ENCODE peak calls at places on chromosome 22, in five cellular contexts. One of them, this sample, is unnamed.

GRCh38 chr22:19991645-19992451 is 24.8 kb downstream of the ARVCF start:
- DNase-seq in BJ: no peak
- DNase-seq in hepatocyte: no peak
- DNase-seq in gastrocnemius medialis: no peak
- DNase-seq in lower lobe of right lung: no peak
- DNase-seq in this sample: no peak

GRCh38 chr22:50516891-50517290 is 8.5 kb downstream of the SCO2 start:
- DNase-seq in gastrocnemius medialis: no peak
- DNase-seq in lower lobe of right lung: no peak
- DNase-seq in BJ: no peak
- DNase-seq in hepatocyte: no peak
- DNase-seq in this sample: no peak

GRCh38 chr22:20244744-20245576 is 23.2 kb downstream of the RTN4R start:
- DNase-seq in BJ: no peak
- DNase-seq in hepatocyte: no peak
- DNase-seq in lower lobe of right lung: no peak
- DNase-seq in gastrocnemius medialis: no peak
- DNase-seq in this sample: no peak

GRCh38 chr22:27885977-27886842 is 32.8 kb downstream of the PITPNB start:
- DNase-seq in BJ: no peak
- DNase-seq in gastrocnemius medialis: peak
- DNase-seq in lower lobe of right lung: no peak
- DNase-seq in hepatocyte: peak
- DNase-seq in this sample: no peak

GRCh38 chr22:17228725-17229126 is 9.5 kb upstream of the ADA2 start:
- DNase-seq in BJ: no peak
- DNase-seq in gastrocnemius medialis: no peak
- DNase-seq in lower lobe of right lung: peak
- DNase-seq in hepatocyte: no peak
- DNase-seq in this sample: no peak

GRCh38 chr22:17742528-17742902 is 31.8 kb downstream of the BID start:
- DNase-seq in BJ: no peak
- DNase-seq in gastrocnemius medialis: peak
- DNase-seq in lower lobe of right lung: peak
- DNase-seq in hepatocyte: peak
- DNase-seq in this sample: no peak

GRCh38 chr22:17258015-17258827 is 39.0 kb upstream of the ADA2 start:
- DNase-seq in BJ: no peak
- DNase-seq in gastrocnemius medialis: peak
- DNase-seq in hepatocyte: peak
- DNase-seq in lower lobe of right lung: peak
- DNase-seq in this sample: peak

GRCh38 chr22:30763815-30764686 is 69.4 kb downstream of the OSBP2 start:
- DNase-seq in BJ: peak
- DNase-seq in gastrocnemius medialis: peak
- DNase-seq in hepatocyte: peak
- DNase-seq in lower lobe of right lung: no peak
- DNase-seq in this sample: no peak

GRCh38 chr22:19429950-19430889 is 1.3 kb downstream of the HIRA start:
- DNase-seq in gastrocnemius medialis: no peak
- DNase-seq in BJ: no peak
- DNase-seq in hepatocyte: peak
- DNase-seq in lower lobe of right lung: peak
- DNase-seq in this sample: no peak

GRCh38 chr22:38032681-38033521 is 24.3 kb upstream of the PICK1 start:
- DNase-seq in gastrocnemius medialis: no peak
- DNase-seq in lower lobe of right lung: no peak
- DNase-seq in BJ: peak
- DNase-seq in hepatocyte: peak
- DNase-seq in this sample: no peak

GRCh38 chr22:38172489-38173155 is 9.0 kb downstream of the PLA2G6 start:
- DNase-seq in hepatocyte: no peak
- DNase-seq in gastrocnemius medialis: peak
- DNase-seq in BJ: no peak
- DNase-seq in lower lobe of right lung: peak
- DNase-seq in this sample: no peak

GRCh38 chr22:33519974-33520903 is 400.0 kb downstream of the LARGE1 start:
- DNase-seq in gastrocnemius medialis: no peak
- DNase-seq in lower lobe of right lung: no peak
- DNase-seq in BJ: no peak
- DNase-seq in hepatocyte: no peak
- DNase-seq in this sample: no peak

GRCh38 chr22:17314472-17314871 is 54.8 kb upstream of the CECR2 start:
- DNase-seq in lower lobe of right lung: no peak
- DNase-seq in gastrocnemius medialis: peak
- DNase-seq in BJ: no peak
- DNase-seq in hepatocyte: no peak
- DNase-seq in this sample: peak

GRCh38 chr22:50196256-50196655 is 4.6 kb upstream of the SELENOO start:
- DNase-seq in lower lobe of right lung: no peak
- DNase-seq in BJ: no peak
- DNase-seq in gastrocnemius medialis: no peak
- DNase-seq in hepatocyte: no peak
- DNase-seq in this sample: no peak

GRCh38 chr22:50627452-50627913 is 469 bp downstream of the ARSA start:
- DNase-seq in lower lobe of right lung: no peak
- DNase-seq in gastrocnemius medialis: no peak
- DNase-seq in BJ: no peak
- DNase-seq in hepatocyte: no peak
- DNase-seq in this sample: no peak

GRCh38 chr22:25928038-25928437 is 186.1 kb downstream of the MYO18B start:
- DNase-seq in hepatocyte: no peak
- DNase-seq in lower lobe of right lung: no peak
- DNase-seq in BJ: no peak
- DNase-seq in gastrocnemius medialis: no peak
- DNase-seq in this sample: peak

DNA sequence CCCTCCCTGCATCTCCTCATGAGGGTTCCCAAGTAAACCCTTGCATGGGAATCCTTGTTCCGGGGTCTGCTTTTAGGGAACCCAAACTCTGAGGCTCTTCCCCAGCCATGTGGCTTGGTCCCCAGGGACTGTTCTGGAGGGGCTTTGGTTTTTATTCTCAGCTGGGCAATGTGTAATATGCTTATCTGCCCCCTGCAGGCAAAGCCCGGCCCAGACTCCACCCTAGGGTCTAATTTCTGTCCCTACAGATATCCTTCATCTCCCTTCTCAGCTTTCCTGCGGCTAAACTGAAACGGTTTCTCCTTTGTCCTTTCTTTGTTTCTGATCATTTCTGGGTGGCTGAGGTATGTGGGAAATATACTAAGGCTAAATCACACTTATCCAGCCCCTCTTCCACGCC is 37.1 kb downstream of the TST start:
- DNase-seq in gastrocnemius medialis: no peak
- DNase-seq in lower lobe of right lung: no peak
- DNase-seq in BJ: no peak
- DNase-seq in hepatocyte: no peak
- DNase-seq in this sample: no peak
- TF ChIP-seq CTCF in gastrocnemius medialis: no peak
- TF ChIP-seq CTCF in lower lobe of right lung: no peak
- TF ChIP-seq CTCF in BJ: no peak
- TF ChIP-seq CTCF in hepatocyte: no peak
- TF ChIP-seq CTCF in this sample: no peak

GRCh38 chr22:45553333-45554039 is 50.8 kb downstream of the FBLN1 start:
- DNase-seq in hepatocyte: peak
- DNase-seq in lower lobe of right lung: peak
- DNase-seq in gastrocnemius medialis: peak
- DNase-seq in BJ: peak
- DNase-seq in this sample: peak
- H3K4me3 ChIP-seq in hepatocyte: no peak
- H3K4me3 ChIP-seq in lower lobe of right lung: no peak
- H3K4me3 ChIP-seq in gastrocnemius medialis: no peak
- H3K4me3 ChIP-seq in BJ: no peak
- H3K4me3 ChIP-seq in this sample: no peak

GRCh38 chr22:31836010-31836409 is 82.2 kb downstream of the DEPDC5 start:
- DNase-seq in gastrocnemius medialis: no peak
- DNase-seq in BJ: no peak
- DNase-seq in lower lobe of right lung: no peak
- DNase-seq in hepatocyte: no peak
- DNase-seq in this sample: no peak
- TF ChIP-seq CTCF in gastrocnemius medialis: no peak
- TF ChIP-seq CTCF in BJ: no peak
- TF ChIP-seq CTCF in lower lobe of right lung: no peak
- TF ChIP-seq CTCF in hepatocyte: no peak
- TF ChIP-seq CTCF in this sample: no peak

GRCh38 chr22:43263645-43264514 is 76.9 kb upstream of the TTLL12 start:
- DNase-seq in BJ: no peak
- DNase-seq in lower lobe of right lung: peak
- DNase-seq in hepatocyte: peak
- DNase-seq in gastrocnemius medialis: peak
- DNase-seq in this sample: peak
- H3K4me3 ChIP-seq in BJ: no peak
- H3K4me3 ChIP-seq in lower lobe of right lung: peak
- H3K4me3 ChIP-seq in hepatocyte: no peak
- H3K4me3 ChIP-seq in gastrocnemius medialis: no peak
- H3K4me3 ChIP-seq in this sample: no peak

GRCh38 chr22:39529487-39529851 is 3.1 kb downstream of the RPS19BP1 start:
- DNase-seq in hepatocyte: no peak
- DNase-seq in BJ: no peak
- DNase-seq in lower lobe of right lung: no peak
- DNase-seq in gastrocnemius medialis: no peak
- DNase-seq in this sample: no peak
- TF ChIP-seq CTCF in hepatocyte: no peak
- TF ChIP-seq CTCF in BJ: no peak
- TF ChIP-seq CTCF in lower lobe of right lung: peak
- TF ChIP-seq CTCF in gastrocnemius medialis: no peak
- TF ChIP-seq CTCF in this sample: no peak

GRCh38 chr22:28977050-28977449 is 84.6 kb downstream of the C22orf31 start:
- DNase-seq in hepatocyte: no peak
- DNase-seq in lower lobe of right lung: no peak
- DNase-seq in BJ: no peak
- DNase-seq in gastrocnemius medialis: no peak
- DNase-seq in this sample: no peak
- H3K4me3 ChIP-seq in hepatocyte: no peak
- H3K4me3 ChIP-seq in lower lobe of right lung: peak
- H3K4me3 ChIP-seq in BJ: no peak
- H3K4me3 ChIP-seq in gastrocnemius medialis: peak
- H3K4me3 ChIP-seq in this sample: no peak

DNA sequence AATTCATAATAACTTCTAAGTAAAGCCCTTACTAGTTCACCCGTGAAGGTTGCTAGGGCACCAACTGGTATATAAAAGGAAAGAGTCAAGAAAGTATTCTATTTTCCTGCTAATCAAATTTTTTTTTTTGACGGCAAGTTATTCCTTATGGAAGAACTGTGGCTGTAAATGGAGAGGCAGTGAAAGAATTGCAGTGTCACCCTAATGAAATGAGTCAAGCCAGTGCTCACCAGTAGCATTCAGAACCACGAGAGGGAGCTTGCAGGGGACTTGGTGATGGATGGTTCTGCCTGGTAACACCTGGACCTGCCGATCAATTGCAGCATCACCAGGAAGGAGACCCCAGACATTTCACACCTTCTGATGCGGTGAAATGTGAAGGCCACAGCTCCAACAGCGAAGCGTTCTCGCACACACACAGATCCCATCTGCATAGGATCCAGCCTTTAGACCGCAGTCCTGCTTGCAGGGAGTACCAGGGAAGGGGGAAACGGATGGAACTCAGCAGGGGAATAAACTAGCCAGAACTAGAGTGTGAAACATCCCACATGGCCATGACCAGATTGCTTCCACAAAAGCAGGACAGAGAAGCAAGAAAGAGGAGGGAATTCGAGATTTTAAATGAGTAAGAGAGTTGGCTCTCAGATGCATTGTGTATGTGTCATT is 326.2 kb downstream of the TBC1D22A start:
- DNase-seq in hepatocyte: no peak
- DNase-seq in lower lobe of right lung: no peak
- DNase-seq in BJ: no peak
- DNase-seq in gastrocnemius medialis: no peak
- DNase-seq in this sample: no peak
- TF ChIP-seq CTCF in hepatocyte: no peak
- TF ChIP-seq CTCF in lower lobe of right lung: no peak
- TF ChIP-seq CTCF in BJ: no peak
- TF ChIP-seq CTCF in gastrocnemius medialis: no peak
- TF ChIP-seq CTCF in this sample: no peak

DNA sequence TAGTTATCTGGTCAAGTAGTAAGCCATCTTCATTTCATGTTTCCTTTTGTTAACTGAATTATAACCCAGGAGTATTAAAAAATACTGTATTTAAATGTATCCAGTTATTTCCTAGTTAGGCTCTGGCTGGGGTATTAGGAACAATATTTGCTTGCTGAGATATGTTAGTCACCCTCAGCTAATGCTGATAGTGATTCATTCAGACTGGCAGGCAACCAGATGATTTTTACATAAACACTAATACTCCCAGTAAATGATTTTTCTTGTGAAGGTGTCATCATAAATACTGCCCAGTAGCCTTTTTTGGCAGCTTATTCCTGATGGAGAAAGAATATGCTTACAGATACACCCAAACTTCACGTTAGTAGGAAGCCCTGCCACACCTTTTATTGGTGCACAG is 8.1 kb downstream of the YWHAH start:
- DNase-seq in gastrocnemius medialis: no peak
- DNase-seq in hepatocyte: no peak
- DNase-seq in BJ: peak
- DNase-seq in lower lobe of right lung: no peak
- DNase-seq in this sample: no peak
- H3K4me3 ChIP-seq in gastrocnemius medialis: no peak
- H3K4me3 ChIP-seq in hepatocyte: no peak
- H3K4me3 ChIP-seq in BJ: no peak
- H3K4me3 ChIP-seq in lower lobe of right lung: no peak
- H3K4me3 ChIP-seq in this sample: no peak

GRCh38 chr22:23774922-23775436 is 2.3 kb downstream of the MMP11 start:
- DNase-seq in lower lobe of right lung: no peak
- DNase-seq in gastrocnemius medialis: no peak
- DNase-seq in BJ: no peak
- DNase-seq in hepatocyte: peak
- DNase-seq in this sample: no peak

GRCh38 chr22:23773247-23774113 is 831 bp downstream of the MMP11 start:
- DNase-seq in hepatocyte: peak
- DNase-seq in gastrocnemius medialis: no peak
- DNase-seq in BJ: no peak
- DNase-seq in lower lobe of right lung: no peak
- DNase-seq in this sample: no peak

GRCh38 chr22:23775779-23776375 is 3.2 kb downstream of the MMP11 start:
- DNase-seq in lower lobe of right lung: no peak
- DNase-seq in hepatocyte: peak
- DNase-seq in BJ: no peak
- DNase-seq in gastrocnemius medialis: no peak
- DNase-seq in this sample: no peak

GRCh38 chr22:23772315-23773246 is at the start of gene MMP11:
- DNase-seq in BJ: no peak
- DNase-seq in lower lobe of right lung: peak
- DNase-seq in hepatocyte: peak
- DNase-seq in gastrocnemius medialis: no peak
- DNase-seq in this sample: no peak

GRCh38 chr22:23774114-23774921 is 1.7 kb downstream of the MMP11 start:
- DNase-seq in gastrocnemius medialis: no peak
- DNase-seq in BJ: no peak
- DNase-seq in lower lobe of right lung: no peak
- DNase-seq in hepatocyte: peak
- DNase-seq in this sample: no peak
- TF ChIP-seq CTCF in gastrocnemius medialis: no peak
- TF ChIP-seq CTCF in BJ: no peak
- TF ChIP-seq CTCF in lower lobe of right lung: no peak
- TF ChIP-seq CTCF in hepatocyte: no peak
- TF ChIP-seq CTCF in this sample: no peak